ENCODE peak calls at places on chromosome 15, in ten cellular contexts. J is CD14-positive monocyte, T is progenitor cell of endocrine pancreas, X is HFFc6, H is kidney epithelial cell, Z is fibroblast of pulmonary artery, B is GM13977, E is endothelial cell, N is lung, F is DND-41. V is an unnamed sample.

GRCh38 chr15:43800286-43801136 is at the start of gene HYPK:
- DNase-seq in J (peak; percentile 90), T (peak; percentile 65), X (peak; percentile 82), H (no peak), Z (peak; percentile 89), B (peak; percentile 80), E (peak; percentile 86), N (peak; percentile 93), F (peak; percentile 91), V (no peak)

GRCh38 chr15:96356494-96357455 is 26.3 kb downstream of the NR2F2 start:
- DNase-seq in J (no peak), T (peak; percentile 80), X (peak; percentile 74), H (no peak), Z (peak; percentile 87), B (peak; percentile 85), E (peak; percentile 92), N (peak; percentile 78), F (no peak), V (no peak)

GRCh38 chr15:36358094-36358961 is 221.1 kb upstream of the CDIN1 start:
- DNase-seq in J (no peak), T (no peak), X (peak; percentile 92), H (peak; percentile 70), Z (peak; percentile 61), B (no peak), E (no peak), N (no peak), F (no peak), V (no peak)

GRCh38 chr15:49270541-49271421 is 100.7 kb downstream of the GALK2 start:
- DNase-seq in J (no peak), T (no peak), X (no peak), H (no peak), Z (peak; percentile 86), B (no peak), E (no peak), N (no peak), F (no peak), V (no peak)

GRCh38 chr15:65634381-65634780 is 12.6 kb downstream of the SLC24A1 start:
- DNase-seq in J (no peak), T (no peak), X (no peak), H (no peak), Z (no peak), B (no peak), E (no peak), N (no peak), F (no peak), V (no peak)

GRCh38 chr15:40650479-40650878 is 44.5 kb upstream of the RAD51 start:
- DNase-seq in J (no peak), T (no peak), X (no peak), H (no peak), Z (no peak), B (no peak), E (no peak), N (no peak), F (no peak), V (no peak)

GRCh38 chr15:60399246-60399915 is 1.6 kb upstream of the ANXA2 start:
- DNase-seq in J (no peak), T (no peak), X (no peak), H (no peak), Z (no peak), B (no peak), E (no peak), N (no peak), F (no peak), V (no peak)

GRCh38 chr15:50148362-50148963 is 29.4 kb upstream of the ATP8B4 start:
- DNase-seq in J (no peak), T (no peak), X (peak; percentile 76), H (no peak), Z (peak; percentile 81), B (no peak), E (peak; percentile 54), N (no peak), F (no peak), V (no peak)

GRCh38 chr15:71891026-71891425 is 80.7 kb downstream of the NR2E3 start:
- DNase-seq in J (no peak), T (no peak), X (no peak), H (no peak), Z (no peak), B (no peak), E (no peak), N (no peak), F (no peak), V (no peak)

GRCh38 chr15:51818156-51818555 is 11.3 kb upstream of the TMOD3 start:
- DNase-seq in J (no peak), T (no peak), X (no peak), H (no peak), Z (no peak), B (no peak), E (no peak), N (no peak), F (no peak), V (no peak)

GRCh38 chr15:41445399-41445798 is 28.5 kb downstream of the RTF1 start:
- DNase-seq in J (no peak), T (no peak), X (no peak), H (no peak), Z (no peak), B (no peak), E (no peak), N (no peak), F (no peak), V (no peak)

GRCh38 chr15:27412413-27412812 is 441.4 kb downstream of the GABRG3 start:
- DNase-seq in J (no peak), T (no peak), X (no peak), H (no peak), Z (no peak), B (no peak), E (no peak), N (no peak), F (no peak), V (no peak)

GRCh38 chr15:27549796-27550195 is 549.3 kb downstream of the OCA2 start:
- DNase-seq in J (no peak), T (no peak), X (no peak), H (no peak), Z (no peak), B (no peak), E (no peak), N (no peak), F (no peak), V (no peak)

GRCh38 chr15:77724649-77725048 is 91.9 kb upstream of the LINGO1 start:
- DNase-seq in J (no peak), T (no peak), X (no peak), H (no peak), Z (no peak), B (no peak), E (no peak), N (no peak), F (no peak), V (no peak)

GRCh38 chr15:77723756-77724155 is 91.0 kb upstream of the LINGO1 start:
- DNase-seq in J (no peak), T (no peak), X (no peak), H (no peak), Z (no peak), B (no peak), E (no peak), N (no peak), F (no peak), V (no peak)

GRCh38 chr15:77720617-77721016 is 87.9 kb upstream of the LINGO1 start:
- DNase-seq in J (no peak), T (no peak), X (no peak), H (no peak), Z (no peak), B (no peak), E (no peak), N (no peak), F (no peak), V (no peak)

GRCh38 chr15:77721963-77722362 is 89.3 kb upstream of the LINGO1 start:
- DNase-seq in J (no peak), T (no peak), X (no peak), H (no peak), Z (no peak), B (no peak), E (no peak), N (no peak), F (no peak), V (no peak)

DNA sequence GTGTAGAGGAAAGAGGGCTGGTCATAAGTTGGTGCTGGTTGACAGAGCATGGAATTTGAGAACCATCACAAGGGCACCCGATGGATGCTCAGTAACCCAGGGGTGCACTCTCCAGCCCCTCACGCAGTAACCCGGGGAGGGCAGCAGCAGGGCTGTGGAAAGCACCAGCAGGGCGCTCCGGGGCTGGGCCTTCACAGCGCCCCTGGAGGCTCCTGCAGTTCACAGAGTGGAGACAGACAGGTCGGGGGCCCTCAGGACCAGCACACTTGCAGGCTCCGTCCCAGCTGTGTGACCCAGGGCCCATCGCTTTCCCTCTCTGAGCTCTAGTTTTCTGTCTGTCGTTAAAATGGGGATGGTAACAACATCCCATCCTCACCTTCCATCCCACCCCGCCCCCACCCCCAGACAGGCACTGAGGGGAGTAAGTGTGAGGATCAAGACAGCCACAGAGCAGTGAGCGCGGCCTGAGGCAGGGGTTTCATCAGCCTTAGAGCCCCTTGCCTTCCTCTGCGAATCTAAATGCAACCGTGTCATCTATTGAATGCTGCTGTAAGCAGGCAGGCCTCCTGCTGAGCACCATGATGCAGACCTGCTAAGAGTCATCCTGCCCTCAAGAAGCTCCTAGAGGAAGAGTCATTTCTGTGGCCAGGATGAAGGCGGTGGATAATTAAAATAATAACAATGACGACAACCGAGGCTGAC is 90.2 kb upstream of the LINGO1 start:
- DNase-seq in J (no peak), T (no peak), X (no peak), H (no peak), Z (no peak), B (no peak), E (no peak), N (no peak), F (no peak), V (no peak)
- TF ChIP-seq CTCF in J (no peak), T (no peak), X (no peak), H (no peak), Z (no peak), B (no peak), E (no peak), N (no peak), F (no peak), V (no peak)

GRCh38 chr15:78317145-78317836 is 17.9 kb upstream of the SKIC8 start:
- DNase-seq in J (no peak), T (no peak), X (peak; percentile 10), H (no peak), Z (peak; percentile 13), B (no peak), E (no peak), N (no peak), F (no peak), V (no peak)
- TF ChIP-seq CTCF in J (no peak), T (no peak), X (peak; percentile 31), H (peak; percentile 11), Z (no peak), B (no peak), E (no peak), N (no peak), F (peak; percentile 35), V (peak; percentile 11)

DNA sequence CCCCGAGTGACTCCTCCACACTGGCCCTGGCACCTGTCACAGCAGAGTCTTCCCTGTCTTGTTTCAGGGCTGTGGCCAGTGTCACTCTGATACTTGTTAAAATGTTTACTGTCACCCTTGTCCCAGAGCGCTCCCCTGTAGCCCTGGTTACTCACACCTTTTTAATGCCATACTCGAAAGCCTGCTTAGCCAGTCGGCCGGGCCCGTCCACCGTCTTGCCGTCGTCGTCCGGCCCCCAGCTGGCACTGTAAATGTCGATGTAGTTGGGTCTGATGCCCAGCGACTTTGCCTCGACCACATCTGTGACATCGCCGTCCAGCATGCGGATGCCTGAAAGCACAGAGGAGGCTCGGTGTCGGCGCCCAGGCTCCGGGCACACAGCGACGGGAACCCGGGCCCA is 91.3 kb downstream of the PCSK6 start:
- DNase-seq in J (no peak), T (no peak), X (no peak), H (no peak), Z (no peak), B (no peak), E (no peak), N (no peak), F (no peak), V (peak; percentile 5)
- TF ChIP-seq CTCF in J (no peak), T (no peak), X (no peak), H (no peak), Z (no peak), B (no peak), E (no peak), N (no peak), F (no peak), V (no peak)

GRCh38 chr15:58447244-58448010 is 15.6 kb downstream of the LIPC start:
- DNase-seq in J (peak; percentile 51), T (no peak), X (no peak), H (peak; percentile 85), Z (peak; percentile 92), B (no peak), E (no peak), N (no peak), F (peak; percentile 74), V (no peak)
- TF ChIP-seq CTCF in J (no peak), T (no peak), X (no peak), H (no peak), Z (no peak), B (no peak), E (no peak), N (no peak), F (no peak), V (no peak)

V was measured in D721Med.